ENCODE peak calls at places on chromosomes 2 and 18, in six cellular contexts. Z, P, Y, U, G and H are unnamed samples.

GRCh38 chr18:67425724-67426123 is 90.8 kb downstream of the DSEL start:
- DNase-seq in Z (no peak), P (no peak), Y (no peak), U (peak), G (peak), H (no peak)

GRCh38 chr2:23803275-23803964 is 123.5 kb downstream of the ATAD2B start:
- DNase-seq in Z (no peak), P (no peak), Y (no peak), U (peak), G (peak), H (no peak)

GRCh38 chr2:174051741-174052638 is 86.8 kb upstream of the SP3 start:
- DNase-seq in Z (no peak), P (peak), Y (peak), U (peak), G (peak), H (no peak)

GRCh38 chr2:160742679-160743078 is 249.1 kb upstream of the RBMS1 start:
- DNase-seq in Z (no peak), P (no peak), Y (no peak), U (no peak), G (peak), H (no peak)

GRCh38 chr2:225002039-225002655 is 40.1 kb downstream of the DOCK10 start:
- DNase-seq in Z (peak), P (no peak), Y (peak), U (peak), G (peak), H (peak)

GRCh38 chr2:216700088-216700567 is 4.8 kb upstream of the IGFBP5 start:
- DNase-seq in Z (no peak), P (no peak), Y (no peak), U (no peak), G (no peak), H (no peak)

GRCh38 chr2:216006164-216006663 is 7.1 kb downstream of the MREG start:
- DNase-seq in Z (no peak), P (no peak), Y (no peak), U (peak), G (no peak), H (no peak)

GRCh38 chr18:68181956-68182355 is 533.0 kb downstream of the TMX3 start:
- DNase-seq in Z (no peak), P (no peak), Y (no peak), U (no peak), G (peak), H (no peak)

GRCh38 chr2:222102746-222103349 is 195.9 kb downstream of the PAX3 start:
- DNase-seq in Z (no peak), P (no peak), Y (no peak), U (no peak), G (no peak), H (no peak)

GRCh38 chr2:207617011-207617671 is 8.1 kb downstream of the METTL21A start:
- DNase-seq in Z (no peak), P (no peak), Y (no peak), U (peak), G (peak), H (no peak)

GRCh38 chr2:137957033-137957432 is 7.2 kb upstream of the HNMT start:
- DNase-seq in Z (no peak), P (no peak), Y (no peak), U (no peak), G (peak), H (no peak)

GRCh38 chr2:51013060-51013746 is 18.7 kb downstream of the NRXN1 start:
- DNase-seq in Z (no peak), P (no peak), Y (no peak), U (no peak), G (no peak), H (peak)

GRCh38 chr2:179936654-179937053 is 70.4 kb downstream of the CWC22 start:
- DNase-seq in Z (no peak), P (no peak), Y (no peak), U (peak), G (no peak), H (peak)

GRCh38 chr2:36165132-36165531 is 190.4 kb upstream of the CRIM1 start:
- DNase-seq in Z (no peak), P (no peak), Y (no peak), U (no peak), G (no peak), H (no peak)

GRCh38 chr2:85935746-85936208 is 47.0 kb upstream of the ST3GAL5 start:
- DNase-seq in Z (no peak), P (no peak), Y (no peak), U (peak), G (peak), H (no peak)

GRCh38 chr2:197813093-197813787 is 8.8 kb downstream of the PLCL1 start:
- DNase-seq in Z (no peak), P (no peak), Y (no peak), U (peak), G (peak), H (no peak)

GRCh38 chr2:24313744-24314632 is 46.3 kb downstream of the ITSN2 start:
- DNase-seq in Z (no peak), P (no peak), Y (no peak), U (peak), G (peak), H (no peak)

GRCh38 chr2:239913632-239914417 is 111.3 kb downstream of the NDUFA10 start:
- DNase-seq in Z (no peak), P (no peak), Y (no peak), U (no peak), G (no peak), H (no peak)

GRCh38 chr18:58394046-58394445 is 234.8 kb downstream of the ALPK2 start:
- DNase-seq in Z (no peak), P (no peak), Y (no peak), U (no peak), G (no peak), H (no peak)

GRCh38 chr2:141021109-141021508 is 1109.7 kb downstream of the LRP1B start:
- DNase-seq in Z (no peak), P (no peak), Y (no peak), U (peak), G (peak), H (no peak)

GRCh38 chr2:6073260-6074141 is 381.3 kb downstream of the SOX11 start:
- DNase-seq in Z (no peak), P (peak), Y (peak), U (no peak), G (no peak), H (no peak)

GRCh38 chr18:48300463-48300961 is 108.7 kb downstream of the ZBTB7C start:
- DNase-seq in Z (no peak), P (no peak), Y (no peak), U (no peak), G (no peak), H (no peak)

GRCh38 chr2:38602136-38602731 is 494 bp downstream of the HNRNPLL start:
- DNase-seq in Z (no peak), P (peak), Y (peak), U (peak), G (no peak), H (peak)

GRCh38 chr18:70698574-70698973 is 409.7 kb downstream of the SOCS6 start:
- DNase-seq in Z (no peak), P (no peak), Y (no peak), U (no peak), G (no peak), H (no peak)

GRCh38 chr2:232263295-232263694 is 115.3 kb upstream of the ALPP start:
- DNase-seq in Z (no peak), P (no peak), Y (no peak), U (no peak), G (no peak), H (no peak)

GRCh38 chr2:98032086-98032485 is 36.3 kb upstream of the TMEM131 start:
- DNase-seq in Z (no peak), P (no peak), Y (no peak), U (no peak), G (no peak), H (no peak)

GRCh38 chr18:75247601-75248421 is 37.2 kb downstream of the TSHZ1 start:
- DNase-seq in Z (no peak), P (no peak), Y (no peak), U (peak), G (no peak), H (no peak)

GRCh38 chr2:80020061-80020460 is 284.5 kb downstream of the LRRTM1 start:
- DNase-seq in Z (no peak), P (no peak), Y (no peak), U (no peak), G (no peak), H (no peak)

GRCh38 chr2:174607989-174608865 is 10.6 kb upstream of the WIPF1 start:
- DNase-seq in Z (peak), P (no peak), Y (no peak), U (no peak), G (no peak), H (no peak)

GRCh38 chr2:160507464-160507863 is 13.9 kb upstream of the RBMS1 start:
- DNase-seq in Z (no peak), P (no peak), Y (no peak), U (no peak), G (no peak), H (no peak)

GRCh38 chr2:225512873-225513580 is 113.5 kb downstream of the NYAP2 start:
- DNase-seq in Z (no peak), P (no peak), Y (no peak), U (no peak), G (peak), H (no peak)

GRCh38 chr18:57898506-57899124 is 95.5 kb upstream of the ATP8B1 start:
- DNase-seq in Z (no peak), P (no peak), Y (no peak), U (no peak), G (peak), H (peak)

GRCh38 chr2:213199871-213200270 is 48.5 kb upstream of the IKZF2 start:
- DNase-seq in Z (no peak), P (no peak), Y (no peak), U (no peak), G (peak), H (no peak)

GRCh38 chr2:88199912-88200682 is 30.0 kb downstream of the THNSL2 start:
- DNase-seq in Z (peak), P (no peak), Y (peak), U (no peak), G (no peak), H (peak)

GRCh38 chr2:149166958-149167810 is 128.7 kb downstream of the LYPD6B start:
- DNase-seq in Z (no peak), P (no peak), Y (no peak), U (no peak), G (no peak), H (no peak)

GRCh38 chr2:157677941-157678340 is 49.3 kb upstream of the ACVR1C start:
- DNase-seq in Z (no peak), P (no peak), Y (no peak), U (no peak), G (no peak), H (no peak)

DNA sequence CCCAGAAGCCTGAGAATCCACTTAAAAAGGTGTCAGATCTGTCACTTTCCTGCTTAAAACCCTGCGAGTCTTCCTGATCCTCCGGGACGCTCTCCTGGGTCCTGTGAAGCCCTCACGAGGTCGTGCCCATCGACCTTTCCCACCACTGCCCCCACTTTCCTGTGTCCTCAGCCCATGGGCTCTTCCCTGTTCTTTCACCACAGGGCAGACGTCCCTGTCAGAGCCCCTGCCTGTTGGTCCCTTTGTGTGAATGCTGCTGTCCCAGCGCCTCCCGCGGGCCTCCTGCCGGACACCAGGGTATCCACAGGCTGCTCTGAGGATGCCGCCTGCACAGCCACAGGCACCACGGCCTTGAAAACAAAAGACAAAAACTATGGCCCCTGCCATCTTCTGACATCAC is 125.6 kb downstream of the TMEM18 start:
- DNase-seq in Z (no peak), P (no peak), Y (no peak), U (no peak), G (no peak), H (no peak)
- TF ChIP-seq CTCF in Z (no peak), P (no peak), Y (no peak), U (no peak), G (no peak), H (no peak)

GRCh38 chr18:52903858-52904257 is 563.9 kb downstream of the DCC start:
- DNase-seq in Z (no peak), P (peak), Y (no peak), U (peak), G (peak), H (peak)
- TF ChIP-seq CTCF in Z (peak), P (no peak), Y (peak), U (peak), G (no peak), H (peak)

GRCh38 chr2:133641497-133641896 is 73.2 kb upstream of the NCKAP5 start:
- DNase-seq in Z (no peak), P (no peak), Y (peak), U (peak), G (no peak), H (no peak)
- TF ChIP-seq CTCF in Z (no peak), P (no peak), Y (no peak), U (no peak), G (no peak), H (no peak)

GRCh38 chr2:106523980-106524665 is 37.0 kb downstream of the CD8B2 start:
- DNase-seq in Z (no peak), P (no peak), Y (no peak), U (no peak), G (no peak), H (no peak)

GRCh38 chr2:106516864-106517263 is 29.7 kb downstream of the CD8B2 start:
- DNase-seq in Z (no peak), P (no peak), Y (no peak), U (no peak), G (no peak), H (no peak)

GRCh38 chr2:106517329-106517728 is 30.2 kb downstream of the CD8B2 start:
- DNase-seq in Z (no peak), P (no peak), Y (no peak), U (no peak), G (no peak), H (no peak)

GRCh38 chr2:106519767-106520166 is 32.6 kb downstream of the CD8B2 start:
- DNase-seq in Z (no peak), P (no peak), Y (no peak), U (no peak), G (no peak), H (no peak)

DNA sequence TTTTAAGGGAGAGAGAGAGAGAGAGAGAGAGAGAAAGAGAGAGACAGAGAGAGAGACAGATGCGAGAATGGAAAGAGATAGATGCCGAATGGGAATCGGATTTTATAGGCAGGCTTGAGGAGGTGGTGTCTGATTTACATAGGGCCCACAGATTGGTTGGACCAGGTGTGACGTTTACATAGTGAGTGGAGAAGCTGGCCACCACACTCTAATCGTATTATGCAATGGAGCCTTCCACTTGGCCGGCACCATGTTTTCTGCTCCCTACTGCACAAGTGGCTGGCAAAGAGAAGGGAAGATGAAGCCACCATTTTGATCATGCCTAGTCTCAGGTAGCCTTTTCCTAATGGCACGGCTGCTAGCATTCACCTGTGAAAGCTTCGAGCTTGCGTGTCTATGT is 33.9 kb downstream of the CD8B2 start:
- DNase-seq in Z (no peak), P (no peak), Y (no peak), U (no peak), G (no peak), H (no peak)
- TF ChIP-seq CTCF in Z (no peak), P (no peak), Y (no peak), U (no peak), G (no peak), H (no peak)

GRCh38 chr2:238241970-238242369 is 2.1 kb upstream of the HES6 start:
- DNase-seq in Z (no peak), P (no peak), Y (no peak), U (no peak), G (peak), H (no peak)

GRCh38 chr2:238242731-238243495 is 3.1 kb upstream of the HES6 start:
- DNase-seq in Z (no peak), P (peak), Y (peak), U (no peak), G (no peak), H (peak)

GRCh38 chr2:238244151-238244550 is 4.3 kb upstream of the HES6 start:
- DNase-seq in Z (no peak), P (no peak), Y (no peak), U (no peak), G (no peak), H (no peak)

GRCh38 chr2:238240761-238241711 is 1.2 kb upstream of the HES6 start:
- DNase-seq in Z (no peak), P (peak), Y (peak), U (peak), G (peak), H (peak)

GRCh38 chr2:238243496-238244076 is 3.7 kb upstream of the HES6 start:
- DNase-seq in Z (no peak), P (peak), Y (no peak), U (no peak), G (no peak), H (no peak)
- TF ChIP-seq CTCF in Z (no peak), P (no peak), Y (no peak), U (no peak), G (no peak), H (peak)

GRCh38 chr2:170991398-170992185 is 62.5 kb downstream of the GORASP2 start:
- DNase-seq in Z (no peak), P (no peak), Y (no peak), U (no peak), G (no peak), H (no peak)
- TF ChIP-seq CTCF in Z (no peak), P (no peak), Y (no peak), U (no peak), G (no peak), H (no peak)

DNA sequence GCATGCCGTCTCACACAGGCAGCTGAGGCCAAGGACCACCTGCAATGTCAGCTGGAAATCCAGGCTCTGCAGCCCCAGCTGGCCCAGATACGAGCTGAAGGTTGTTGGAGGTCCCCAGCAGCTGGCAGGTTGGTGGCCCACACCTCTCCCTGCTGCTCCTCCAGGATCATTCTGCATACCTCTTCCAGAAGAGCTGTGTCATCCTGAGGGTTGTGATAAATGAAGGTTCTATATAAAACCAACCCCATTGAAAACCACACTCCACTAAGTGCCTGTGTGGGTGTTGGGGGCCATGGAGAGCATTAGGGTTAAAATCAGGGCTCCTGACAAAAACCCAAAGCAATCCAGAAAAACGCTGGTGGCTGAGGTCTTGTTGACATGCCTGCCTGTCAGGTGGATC is 50.4 kb downstream of the C1QL2 start:
- DNase-seq in Z (no peak), P (no peak), Y (no peak), U (no peak), G (no peak), H (no peak)
- TF ChIP-seq CTCF in Z (no peak), P (no peak), Y (no peak), U (no peak), G (no peak), H (no peak)

GRCh38 chr2:15863089-15863488 is 77.3 kb upstream of the MYCN start:
- DNase-seq in Z (no peak), P (no peak), Y (no peak), U (no peak), G (no peak), H (no peak)

GRCh38 chr2:15860051-15860663 is 80.2 kb upstream of the MYCN start:
- DNase-seq in Z (no peak), P (no peak), Y (no peak), U (no peak), G (no peak), H (no peak)

GRCh38 chr2:15861172-15861822 is 79.1 kb upstream of the MYCN start:
- DNase-seq in Z (no peak), P (no peak), Y (no peak), U (no peak), G (no peak), H (no peak)

GRCh38 chr2:15861898-15862297 is 78.5 kb upstream of the MYCN start:
- DNase-seq in Z (no peak), P (no peak), Y (no peak), U (no peak), G (no peak), H (no peak)

GRCh38 chr2:15860760-15861159 is 79.6 kb upstream of the MYCN start:
- DNase-seq in Z (no peak), P (no peak), Y (no peak), U (no peak), G (no peak), H (no peak)
- TF ChIP-seq CTCF in Z (no peak), P (no peak), Y (no peak), U (no peak), G (no peak), H (no peak)

DNA sequence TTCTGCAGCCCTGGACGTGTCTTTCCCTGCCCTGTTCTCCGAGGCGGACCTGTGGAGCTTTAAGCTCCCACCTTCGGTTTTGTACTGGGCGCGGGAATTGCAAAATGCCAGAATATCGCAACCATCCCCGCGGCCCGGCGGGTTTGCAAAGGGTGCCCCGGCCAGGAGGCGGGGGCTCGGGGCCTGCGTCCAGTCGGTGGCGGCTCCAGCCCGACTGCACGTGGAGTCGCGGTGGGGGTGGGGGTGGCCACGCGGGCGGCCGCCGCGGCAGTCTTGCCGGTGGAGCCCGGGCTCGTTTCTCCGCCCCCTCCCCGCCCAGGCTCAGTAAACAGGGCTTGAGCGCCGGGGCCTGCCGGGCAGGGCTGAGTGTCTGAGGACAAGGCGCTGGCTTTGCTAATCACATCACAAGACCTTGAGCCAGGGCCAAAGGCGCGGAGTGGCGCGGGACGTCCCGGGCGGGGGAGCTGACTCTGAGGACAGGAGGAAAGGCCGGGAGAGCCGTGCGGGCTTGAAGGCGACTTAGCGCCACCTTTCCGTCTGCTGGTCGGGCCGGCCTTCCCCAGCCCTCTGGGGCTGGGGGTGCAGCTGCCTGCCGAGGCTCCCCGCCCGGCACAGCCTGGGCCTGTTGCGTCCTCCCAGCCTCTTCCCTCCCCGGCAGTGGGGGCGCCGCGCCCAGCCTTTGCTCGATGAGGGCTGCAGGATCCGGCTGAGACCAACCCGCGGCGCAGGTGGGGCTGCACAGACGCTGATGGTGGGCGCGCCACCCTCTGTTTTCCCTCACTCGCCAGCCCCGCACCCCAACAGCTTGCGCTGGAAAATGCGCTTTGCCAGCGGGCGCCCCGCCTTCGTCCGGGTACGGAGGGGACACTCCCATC is 786 bp upstream of the ZFP36L2 start:
- DNase-seq in Z (peak), P (peak), Y (peak), U (peak), G (peak), H (peak)
- TF ChIP-seq CTCF in Z (peak), P (peak), Y (peak), U (peak), G (no peak), H (no peak)